ENCODE peak calls at places on chromosomes 6 and 20, in eight cellular contexts. One of them, this sample, is unnamed.

GRCh38 chr6:43029120-43029519 is 7.7 kb downstream of the RRP36 start:
- DNase-seq in GDM1: no peak
- DNase-seq in epithelial cell of proximal tubule: no peak
- DNase-seq in NCI-H2081: no peak
- DNase-seq in A673: no peak
- DNase-seq in NCI-H82: no peak
- DNase-seq in HAP-1: no peak
- DNase-seq in activated naive CD8-positive, alpha-beta T cell treated with anti-CD3 and anti-CD28 coated beads, Interleukin-2, amount 50 U/mL, for 24 hours: no peak
- DNase-seq in this sample: no peak

GRCh38 chr20:21229163-21229562 is 74.0 kb upstream of the XRN2 start:
- DNase-seq in GDM1: no peak
- DNase-seq in epithelial cell of proximal tubule: no peak
- DNase-seq in NCI-H2081: no peak
- DNase-seq in A673: no peak
- DNase-seq in NCI-H82: no peak
- DNase-seq in HAP-1: no peak
- DNase-seq in activated naive CD8-positive, alpha-beta T cell treated with anti-CD3 and anti-CD28 coated beads, Interleukin-2, amount 50 U/mL, for 24 hours: no peak
- DNase-seq in this sample: no peak

GRCh38 chr6:34243131-34243771 is 5.6 kb downstream of the SMIM29 start:
- DNase-seq in GDM1: no peak
- DNase-seq in epithelial cell of proximal tubule: no peak
- DNase-seq in NCI-H2081: no peak
- DNase-seq in A673: no peak
- DNase-seq in NCI-H82: no peak
- DNase-seq in HAP-1: no peak
- DNase-seq in activated naive CD8-positive, alpha-beta T cell treated with anti-CD3 and anti-CD28 coated beads, Interleukin-2, amount 50 U/mL, for 24 hours: no peak
- DNase-seq in this sample: no peak

GRCh38 chr6:17361013-17361412 is 32.4 kb upstream of the CAP2 start:
- DNase-seq in GDM1: no peak
- DNase-seq in epithelial cell of proximal tubule: no peak
- DNase-seq in NCI-H2081: no peak
- DNase-seq in A673: no peak
- DNase-seq in NCI-H82: no peak
- DNase-seq in HAP-1: no peak
- DNase-seq in activated naive CD8-positive, alpha-beta T cell treated with anti-CD3 and anti-CD28 coated beads, Interleukin-2, amount 50 U/mL, for 24 hours: no peak
- DNase-seq in this sample: no peak

GRCh38 chr6:38141045-38141444 is 321.5 kb downstream of the ZFAND3 start:
- DNase-seq in GDM1: no peak
- DNase-seq in epithelial cell of proximal tubule: no peak
- DNase-seq in NCI-H2081: no peak
- DNase-seq in A673: no peak
- DNase-seq in NCI-H82: no peak
- DNase-seq in HAP-1: no peak
- DNase-seq in activated naive CD8-positive, alpha-beta T cell treated with anti-CD3 and anti-CD28 coated beads, Interleukin-2, amount 50 U/mL, for 24 hours: no peak
- DNase-seq in this sample: peak

GRCh38 chr6:83708546-83708969 is 343 bp downstream of the SNAP91 start:
- DNase-seq in GDM1: no peak
- DNase-seq in epithelial cell of proximal tubule: no peak
- DNase-seq in NCI-H2081: peak
- DNase-seq in A673: peak
- DNase-seq in NCI-H82: peak
- DNase-seq in HAP-1: peak
- DNase-seq in activated naive CD8-positive, alpha-beta T cell treated with anti-CD3 and anti-CD28 coated beads, Interleukin-2, amount 50 U/mL, for 24 hours: no peak
- DNase-seq in this sample: no peak

GRCh38 chr6:152185158-152185574 is 377.7 kb downstream of the ESR1 start:
- DNase-seq in GDM1: no peak
- DNase-seq in epithelial cell of proximal tubule: no peak
- DNase-seq in NCI-H2081: no peak
- DNase-seq in A673: no peak
- DNase-seq in NCI-H82: no peak
- DNase-seq in HAP-1: no peak
- DNase-seq in activated naive CD8-positive, alpha-beta T cell treated with anti-CD3 and anti-CD28 coated beads, Interleukin-2, amount 50 U/mL, for 24 hours: no peak
- DNase-seq in this sample: no peak

GRCh38 chr6:56515081-56515905 is 127.4 kb downstream of the DST start:
- DNase-seq in GDM1: no peak
- DNase-seq in epithelial cell of proximal tubule: no peak
- DNase-seq in NCI-H2081: peak
- DNase-seq in A673: no peak
- DNase-seq in NCI-H82: no peak
- DNase-seq in HAP-1: no peak
- DNase-seq in activated naive CD8-positive, alpha-beta T cell treated with anti-CD3 and anti-CD28 coated beads, Interleukin-2, amount 50 U/mL, for 24 hours: no peak
- DNase-seq in this sample: no peak